ENCODE peak calls at places on chromosomes 6 and 20, in five cellular contexts. N is cardiac muscle cell, F is AG10803, O is GM12878, E is astrocyte of the cerebellum. H is an unnamed sample.

GRCh38 chr20:2798095-2798805 is 2.2 kb downstream of the CPXM1 start:
- DNase-seq in N (no peak), F (no peak), O (no peak), E (no peak), H (no peak)

GRCh38 chr20:35635652-35636051 is 20.0 kb downstream of the SPAG4 start:
- DNase-seq in F (no peak), N (peak; percentile 49), O (no peak), E (no peak), H (no peak)

GRCh38 chr6:11615214-11615602 is 77.7 kb downstream of the TMEM170B start:
- DNase-seq in O (no peak), F (peak; percentile 51), E (no peak), N (no peak), H (no peak)

GRCh38 chr20:38806855-38807655 is 1.6 kb downstream of the PPP1R16B start:
- DNase-seq in E (no peak), N (no peak), O (no peak), F (no peak), H (no peak)

GRCh38 chr6:147141690-147142308 is 62.4 kb upstream of the STXBP5 start:
- DNase-seq in N (no peak), F (peak; percentile 29), E (no peak), O (no peak), H (peak; percentile 53)

GRCh38 chr6:46013639-46014038 is 2.0 kb downstream of the CLIC5 start:
- DNase-seq in N (no peak), E (no peak), F (no peak), O (no peak), H (no peak)

GRCh38 chr6:73308712-73309533 is 45.2 kb downstream of the DPPA5 start:
- DNase-seq in F (peak; percentile 14), E (no peak), N (peak; percentile 20), O (no peak), H (peak; percentile 35)

GRCh38 chr20:57381596-57382503 is 9.3 kb upstream of the RBM38 start:
- DNase-seq in E (peak; percentile 46), F (peak; percentile 71), N (peak; percentile 85), O (no peak), H (peak; percentile 80)

DNA sequence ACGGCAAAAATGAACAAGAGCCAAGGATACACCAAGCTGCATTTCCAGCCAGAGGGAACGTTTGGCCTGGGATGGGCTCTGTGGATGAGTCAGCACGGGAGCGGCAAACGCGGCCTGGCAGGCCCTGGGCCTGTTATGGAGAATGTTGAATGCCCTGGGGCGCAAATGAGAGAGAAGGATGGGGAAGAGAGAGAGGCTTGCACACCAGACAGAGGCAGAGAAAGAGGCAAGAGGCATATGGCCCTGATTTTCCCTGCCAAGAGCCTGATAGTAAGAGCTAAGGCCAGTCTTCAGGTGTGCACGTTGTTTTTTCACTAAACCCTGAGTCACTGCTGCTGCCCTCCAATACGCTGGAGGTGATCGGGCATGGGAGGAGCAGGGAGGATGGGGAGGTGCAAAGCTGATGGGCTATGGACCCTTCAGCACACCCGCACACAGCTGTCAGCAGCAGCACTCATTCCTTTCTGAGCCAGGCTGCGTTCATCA is 61.5 kb upstream of the SLC22A23 start:
- DNase-seq in F (peak; percentile 87), O (no peak), N (no peak), E (peak; percentile 54), H (peak; percentile 74)
- H3K4me3 ChIP-seq in F (no peak overlapping the region), O (no peak overlapping the region), N (no peak overlapping the region), E (no peak overlapping the region), H (no peak overlapping the region)

GRCh38 chr20:52240802-52241201 is 49.2 kb upstream of the ZFP64 start:
- DNase-seq in O (no peak), N (no peak), F (no peak), E (no peak), H (no peak)

GRCh38 chr20:52244702-52245101 is 53.1 kb upstream of the ZFP64 start:
- DNase-seq in N (no peak), E (no peak), F (no peak), O (no peak), H (no peak)

GRCh38 chr20:52247548-52247947 is 56.0 kb upstream of the ZFP64 start:
- DNase-seq in N (no peak), F (no peak), O (no peak), E (no peak), H (no peak)

GRCh38 chr20:52246366-52246765 is 54.8 kb upstream of the ZFP64 start:
- DNase-seq in F (no peak), E (no peak), O (no peak), N (no peak), H (no peak)

DNA sequence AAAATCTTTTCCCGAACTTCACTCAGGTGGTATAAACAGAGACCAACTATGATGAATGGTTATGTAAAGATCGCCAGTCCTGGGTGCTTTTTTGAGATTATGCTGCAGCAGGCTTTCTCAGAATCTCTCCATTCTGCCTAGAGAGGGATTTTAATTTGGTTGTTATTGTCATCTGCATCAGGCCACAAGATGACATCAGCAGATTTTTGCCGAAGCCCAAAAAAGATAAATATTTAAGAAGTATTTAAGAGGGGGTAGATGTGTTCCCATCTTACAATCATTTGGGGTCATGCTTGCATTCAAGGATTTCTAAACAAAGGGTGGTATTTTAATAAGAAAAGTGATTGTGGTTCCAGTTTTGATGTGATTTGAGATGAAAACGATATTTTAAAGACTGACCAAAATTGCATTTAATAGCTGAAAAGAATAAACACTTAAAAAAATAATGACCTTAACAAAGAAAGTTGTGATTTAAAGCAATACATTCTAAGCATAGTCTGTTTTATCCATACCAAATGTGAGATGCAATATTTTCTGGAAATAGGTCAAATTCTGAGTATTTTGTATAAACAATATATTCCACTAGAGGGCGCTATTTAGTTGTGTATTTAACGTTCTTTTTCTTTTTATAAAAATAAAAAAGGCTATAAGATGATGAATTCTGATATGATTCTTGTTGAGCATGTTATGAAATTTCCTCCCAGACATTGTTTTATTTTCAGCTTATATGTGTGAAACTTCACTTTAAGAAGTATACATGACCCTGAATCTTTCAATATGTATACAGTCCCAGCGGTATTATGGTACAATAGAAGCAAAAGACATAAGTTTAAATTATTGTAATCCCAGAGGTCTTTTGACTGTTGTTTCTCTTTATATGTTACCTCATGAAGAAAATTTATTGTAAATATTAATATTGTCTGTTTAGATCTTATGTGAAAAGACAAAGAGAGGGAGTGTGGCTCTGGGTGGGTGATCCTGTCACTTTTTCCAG is 51.0 kb upstream of the ZFP64 start:
- DNase-seq in E (no peak), N (peak; percentile 49), F (peak; percentile 28), O (no peak), H (peak; percentile 37)
- TF ChIP-seq CTCF in E (no peak), N (peak; percentile 33), F (peak; percentile 46), O (no peak), H (peak; percentile 16)

GRCh38 chr20:20839771-20840170 is 127.3 kb upstream of the RALGAPA2 start:
- DNase-seq in O (no peak), N (no peak), F (no peak), E (no peak), H (no peak)

GRCh38 chr20:20835897-20836296 is 123.5 kb upstream of the RALGAPA2 start:
- DNase-seq in N (no peak), E (no peak), F (no peak), O (no peak), H (no peak)

GRCh38 chr20:20832715-20833114 is 120.3 kb upstream of the RALGAPA2 start:
- DNase-seq in E (no peak), O (no peak), F (no peak), N (no peak), H (no peak)

GRCh38 chr20:20831794-20832193 is 119.3 kb upstream of the RALGAPA2 start:
- DNase-seq in N (no peak), E (no peak), O (no peak), F (no peak), H (no peak)

DNA sequence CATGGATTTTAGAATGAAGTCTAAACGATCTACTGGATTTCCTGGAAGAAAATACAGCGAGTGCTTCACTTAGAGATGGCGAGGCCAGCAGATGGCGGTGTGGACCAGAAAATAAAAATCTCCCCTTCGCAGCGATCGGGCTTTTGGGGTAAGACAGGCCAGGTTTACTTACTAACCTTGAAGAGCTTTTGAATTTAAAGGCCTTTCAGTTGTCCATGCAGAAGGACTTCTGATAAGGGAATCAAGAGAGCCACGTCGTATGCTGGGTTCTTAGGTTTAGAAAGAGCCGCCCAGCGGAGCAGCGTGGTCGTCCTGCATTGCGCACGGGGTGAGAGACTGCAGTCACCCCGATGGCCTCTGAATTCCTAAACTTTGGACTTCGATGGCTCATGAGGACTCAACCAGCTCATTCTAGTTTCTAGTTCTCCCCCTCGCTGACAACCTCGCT is 125.2 kb upstream of the RALGAPA2 start:
- DNase-seq in F (peak; percentile 50), N (peak; percentile 62), O (no peak), E (peak; percentile 20), H (peak; percentile 67)
- H3K4me3 ChIP-seq in F (no peak overlapping the region), N (no peak overlapping the region), O (no peak overlapping the region), E (no peak overlapping the region), H (no peak overlapping the region)

GRCh38 chr6:99614430-99615161 is 8.0 kb downstream of the PRDM13 start:
- DNase-seq in E (no peak), O (no peak), N (peak; percentile 46), F (no peak), H (no peak)
- TF ChIP-seq CTCF in E (no peak), O (no peak), N (no peak), F (no peak), H (no peak)

GRCh38 chr6:41551857-41552256 is 5.7 kb downstream of the FOXP4 start:
- DNase-seq in N (no peak), O (no peak), E (no peak), F (no peak), H (no peak)
- H3K4me3 ChIP-seq in N (no peak overlapping the region), O (no peak overlapping the region), E (no peak overlapping the region), F (no peak overlapping the region), H (no peak overlapping the region)

GRCh38 chr20:44600301-44600700 is 17.9 kb downstream of the PKIG start:
- DNase-seq in O (no peak), E (no peak), N (no peak), F (no peak), H (no peak)

GRCh38 chr20:44600758-44601562 is 18.6 kb downstream of the PKIG start:
- DNase-seq in E (no peak), F (peak; percentile 54), O (no peak), N (no peak), H (no peak)

GRCh38 chr20:44601801-44602204 is 19.4 kb downstream of the PKIG start:
- DNase-seq in F (peak; percentile 86), E (peak; percentile 77), O (no peak), N (no peak), H (peak; percentile 93)

GRCh38 chr20:44606725-44607441 is 24.5 kb downstream of the PKIG start:
- DNase-seq in N (no peak), F (no peak), E (no peak), O (no peak), H (no peak)

DNA sequence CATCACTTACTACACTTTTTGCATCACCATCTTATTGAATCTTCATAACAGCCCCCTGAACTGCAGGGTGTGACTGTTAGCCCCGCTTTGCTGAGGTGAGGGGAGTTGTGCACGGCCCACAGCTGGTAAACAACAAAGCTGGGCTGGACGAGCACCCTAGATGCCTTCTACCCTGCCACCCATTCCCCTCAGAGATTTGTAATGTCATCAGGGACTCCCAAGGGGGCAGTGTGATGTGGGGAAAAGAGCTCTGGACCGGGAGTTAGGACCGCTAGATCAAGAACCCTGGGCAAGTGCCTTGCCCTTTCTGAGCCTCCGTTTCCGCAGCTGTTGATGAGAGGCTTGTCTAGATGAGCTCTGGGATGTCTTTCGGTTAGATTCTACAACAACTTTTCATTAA is 20.9 kb downstream of the PKIG start:
- DNase-seq in F (no peak), N (no peak), E (no peak), O (no peak), H (no peak)
- TF ChIP-seq CTCF in F (no peak), N (no peak), E (no peak), O (peak; percentile 1), H (no peak)

GRCh38 chr6:154740658-154741057 is 7.4 kb downstream of the SCAF8 start:
- DNase-seq in F (no peak), N (no peak), O (no peak), E (no peak), H (no peak)
- H3K4me3 ChIP-seq in F (no peak overlapping the region), N (no peak overlapping the region), O (no peak overlapping the region), E (no peak overlapping the region), H (no peak overlapping the region)